ENCODE peak calls at places on chromosome 7, in seven cellular contexts. Q, R, K, Z, A, D and X are unnamed samples.

GRCh38 chr7:137539111-137539715 is 195.7 kb upstream of the PTN start:
- DNase-seq in Q (no peak), R (peak), K (no peak), Z (no peak), A (no peak), D (no peak), X (no peak)

GRCh38 chr7:133645870-133646492 is 393.1 kb downstream of the EXOC4 start:
- DNase-seq in Q (no peak), R (no peak), K (no peak), Z (no peak), A (no peak), D (no peak), X (no peak)

GRCh38 chr7:15686209-15686956 is at the start of gene MEOX2:
- DNase-seq in Q (no peak), R (no peak), K (peak), Z (peak), A (no peak), D (no peak), X (no peak)

GRCh38 chr7:157405914-157406810 is 69.4 kb downstream of the DNAJB6 start:
- DNase-seq in Q (no peak), R (no peak), K (peak), Z (no peak), A (peak), D (no peak), X (no peak)

GRCh38 chr7:138603549-138604324 is 97.4 kb downstream of the SVOPL start:
- DNase-seq in Q (peak), R (no peak), K (no peak), Z (no peak), A (no peak), D (no peak), X (no peak)

GRCh38 chr7:27176962-27177794 is 3.1 kb upstream of the HOXA10 start:
- DNase-seq in Q (no peak), R (no peak), K (peak), Z (no peak), A (no peak), D (no peak), X (no peak)

GRCh38 chr7:21939858-21940322 is 5.8 kb downstream of the CDCA7L start:
- DNase-seq in Q (peak), R (no peak), K (no peak), Z (no peak), A (no peak), D (no peak), X (no peak)

GRCh38 chr7:4854916-4855315 is 6.9 kb downstream of the PAPOLB start:
- DNase-seq in Q (no peak), R (no peak), K (no peak), Z (no peak), A (peak), D (no peak), X (no peak)

GRCh38 chr7:38751416-38751815 is 120.2 kb upstream of the AMPH start:
- DNase-seq in Q (no peak), R (no peak), K (no peak), Z (no peak), A (no peak), D (no peak), X (no peak)

GRCh38 chr7:118195837-118196474 is 12.0 kb downstream of the LSM8 start:
- DNase-seq in Q (peak), R (peak), K (no peak), Z (peak), A (peak), D (peak), X (peak)

GRCh38 chr7:101390901-101391301 is 28.2 kb downstream of the COL26A1 start:
- DNase-seq in Q (no peak), R (no peak), K (no peak), Z (peak), A (no peak), D (peak), X (no peak)

GRCh38 chr7:16402940-16403339 is 18.4 kb downstream of the CRPPA start:
- DNase-seq in Q (no peak), R (no peak), K (no peak), Z (no peak), A (no peak), D (no peak), X (no peak)

GRCh38 chr7:475951-476441 is 43.6 kb downstream of the PDGFA start:
- DNase-seq in Q (no peak), R (no peak), K (peak), Z (no peak), A (no peak), D (no peak), X (no peak)